ENCODE peak calls at places on chromosome 18, in seven cellular contexts. G, N, T, R, V, F and C are unnamed samples.

GRCh38 chr18:24089626-24090337 is 49.1 kb upstream of the CABYR start:
- DNase-seq in F (no peak), G (no peak), V (no peak), T (no peak), R (no peak), N (no peak), C (no peak)

GRCh38 chr18:54129448-54130134 is 94.9 kb downstream of the MBD2 start:
- DNase-seq in F (no peak), V (no peak), G (no peak), T (no peak), N (no peak), R (no peak), C (no peak)

GRCh38 chr18:67463829-67464228 is 52.7 kb downstream of the DSEL start:
- DNase-seq in F (peak; percentile 1), G (no peak), N (no peak), V (peak; percentile 43), T (no peak), R (peak; percentile 57), C (no peak)

GRCh38 chr18:78542204-78542603 is 437.4 kb upstream of the SALL3 start:
- DNase-seq in R (peak; percentile 26), T (no peak), G (no peak), F (no peak), V (peak; percentile 35), N (no peak), C (no peak)

GRCh38 chr18:9380101-9380500 is 45.5 kb downstream of the TWSG1 start:
- DNase-seq in R (no peak), T (no peak), G (peak; percentile 48), N (no peak), V (no peak), F (no peak), C (peak; percentile 68)

GRCh38 chr18:61628085-61628484 is 264.7 kb downstream of the RNF152 start:
- DNase-seq in N (no peak), G (peak; percentile 55), F (no peak), T (no peak), V (no peak), R (no peak), C (no peak)

GRCh38 chr18:60534539-60534938 is 162.0 kb upstream of the MC4R start:
- DNase-seq in V (no peak), F (no peak), R (no peak), T (no peak), N (no peak), G (peak; percentile 24), C (no peak)

GRCh38 chr18:8654482-8655451 is 45.5 kb downstream of the RAB12 start:
- DNase-seq in F (peak; percentile 65), V (no peak), G (peak; percentile 34), N (no peak), T (no peak), R (peak; percentile 69), C (peak; percentile 33)

GRCh38 chr18:30652377-30652776 is 390.2 kb downstream of the DSC3 start:
- DNase-seq in R (peak; percentile 77), T (no peak), F (no peak), V (no peak), N (no peak), G (no peak), C (peak; percentile 1)

GRCh38 chr18:24514439-24514838 is 54.0 kb downstream of the HRH4 start:
- DNase-seq in F (peak; percentile 69), V (no peak), T (peak; percentile 9), N (peak; percentile 50), G (peak; percentile 54), R (peak; percentile 94), C (peak; percentile 37)

GRCh38 chr18:67081866-67082265 is 434.7 kb downstream of the DSEL start:
- DNase-seq in F (no peak), N (peak; percentile 39), V (no peak), R (peak; percentile 61), T (no peak), G (no peak), C (no peak)

GRCh38 chr18:74496508-74497307 is 545 bp downstream of the CNDP2 start:
- DNase-seq in N (peak; percentile 58), T (no peak), V (no peak), R (peak; percentile 69), F (peak; percentile 57), G (peak; percentile 42), C (peak; percentile 76)

GRCh38 chr18:49164738-49165137 is 214.0 kb upstream of the SMAD7 start:
- DNase-seq in V (no peak), G (no peak), F (no peak), R (no peak), T (no peak), N (no peak), C (no peak)

GRCh38 chr18:49166327-49166726 is 215.6 kb upstream of the SMAD7 start:
- DNase-seq in T (no peak), G (no peak), R (no peak), V (no peak), F (no peak), N (no peak), C (no peak)

GRCh38 chr18:49162226-49162848 is 211.6 kb upstream of the SMAD7 start:
- DNase-seq in F (no peak), T (no peak), V (no peak), R (peak; percentile 21), N (no peak), G (no peak), C (no peak)

GRCh38 chr18:49160075-49160930 is 209.5 kb upstream of the SMAD7 start:
- DNase-seq in F (no peak), V (no peak), G (peak; percentile 8), N (no peak), R (no peak), T (no peak), C (no peak)

GRCh38 chr18:49161627-49162026 is 210.9 kb upstream of the SMAD7 start:
- DNase-seq in N (no peak), T (no peak), R (no peak), V (no peak), F (no peak), G (peak; percentile 90), C (peak; percentile 81)
- H3K27ac ChIP-seq in N (no peak overlapping the region), T (no peak overlapping the region), R (no peak overlapping the region), V (no peak overlapping the region), F (no peak overlapping the region), G (no peak overlapping the region), C (no peak overlapping the region)

DNA sequence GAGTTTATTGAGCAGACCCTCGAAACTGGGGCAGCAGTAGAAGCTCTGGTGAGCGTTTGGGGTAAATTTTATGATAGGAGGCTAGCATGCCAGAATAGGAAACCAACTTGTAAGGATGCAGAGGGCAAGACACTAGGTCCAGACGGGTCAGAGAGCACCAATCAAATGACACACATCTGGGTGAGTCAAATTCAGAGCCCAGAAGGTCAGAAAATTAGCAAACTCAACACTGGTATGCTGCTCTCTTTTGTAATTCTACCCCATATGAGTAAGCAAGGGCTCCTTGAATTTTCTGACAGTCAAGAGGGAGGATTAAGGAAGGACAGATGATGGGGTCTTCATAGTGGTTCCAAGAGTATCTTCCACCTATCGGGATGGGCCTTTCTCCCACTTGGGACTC is 209.8 kb downstream of the BCL2 start:
- DNase-seq in G (no peak), N (no peak), V (no peak), R (no peak), F (peak; percentile 8), T (no peak), C (no peak)
- H2AK5ac ChIP-seq in G (no peak overlapping the region), N (no peak overlapping the region), V (no peak overlapping the region), R (no peak overlapping the region), F (no peak overlapping the region), T (no peak overlapping the region), C (no peak overlapping the region)

DNA sequence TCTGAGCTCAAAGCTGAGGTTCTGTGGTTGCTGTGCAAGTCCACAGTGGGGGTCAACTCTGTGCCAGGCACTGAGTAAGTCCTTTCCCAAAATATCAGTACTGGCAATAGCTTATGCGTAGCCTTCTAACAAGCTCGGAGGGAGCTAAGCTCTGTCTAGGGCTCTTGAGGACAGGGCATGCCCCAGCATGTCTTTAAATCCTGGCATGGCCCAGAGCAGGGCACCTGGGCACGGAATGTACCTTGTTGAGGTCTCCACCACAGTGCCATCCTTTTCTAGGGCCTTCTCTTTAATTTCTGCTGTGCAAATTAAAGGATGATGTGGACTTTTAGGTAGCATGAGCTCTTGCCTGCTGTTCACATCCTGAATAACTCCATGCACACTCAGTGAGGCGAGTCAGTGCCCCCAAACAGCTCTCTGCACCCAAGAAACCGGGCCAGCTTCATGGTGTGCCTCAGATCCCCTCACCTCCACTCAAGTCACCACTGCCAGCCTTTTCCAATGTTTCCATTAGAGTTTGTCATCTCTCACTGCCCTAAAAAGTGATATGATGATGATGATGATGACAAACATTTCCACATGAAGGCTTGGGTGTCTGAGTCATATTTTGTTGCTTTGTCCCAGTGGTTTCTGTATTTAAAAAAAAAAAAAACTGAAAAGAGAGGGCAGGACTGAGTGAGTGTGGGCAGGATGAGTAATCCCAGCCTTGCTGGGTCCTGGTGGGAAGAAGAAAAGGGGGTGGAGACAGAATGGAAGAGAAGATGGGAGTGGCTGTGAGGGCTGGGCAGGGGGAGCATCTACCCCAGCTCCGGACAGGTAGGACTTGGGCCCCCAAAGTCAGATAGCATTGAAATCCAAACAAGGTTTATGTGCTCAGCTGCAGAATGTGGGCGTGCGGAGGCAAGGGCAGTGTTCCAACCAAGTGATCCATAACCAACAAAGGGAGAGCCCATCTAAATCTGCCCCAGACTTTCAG is 78.9 kb downstream of the ZBTB7C start:
- DNase-seq in R (no peak), G (peak; percentile 69), N (no peak), T (no peak), F (no peak), V (no peak), C (peak; percentile 77)
- H3K4ac ChIP-seq in R (no peak overlapping the region), G (no peak overlapping the region), N (no peak overlapping the region), T (no peak overlapping the region), F (no peak overlapping the region), V (peak overlapping the region; percentile 70), C (no peak overlapping the region)

GRCh38 chr18:572499-573289 is 7.5 kb upstream of the CETN1 start:
- DNase-seq in V (no peak), F (no peak), G (no peak), R (no peak), N (no peak), T (no peak), C (no peak)
- H3K27ac ChIP-seq in V (no peak overlapping the region), F (no peak overlapping the region), G (no peak overlapping the region), R (no peak overlapping the region), N (no peak overlapping the region), T (no peak overlapping the region), C (no peak overlapping the region)

DNA sequence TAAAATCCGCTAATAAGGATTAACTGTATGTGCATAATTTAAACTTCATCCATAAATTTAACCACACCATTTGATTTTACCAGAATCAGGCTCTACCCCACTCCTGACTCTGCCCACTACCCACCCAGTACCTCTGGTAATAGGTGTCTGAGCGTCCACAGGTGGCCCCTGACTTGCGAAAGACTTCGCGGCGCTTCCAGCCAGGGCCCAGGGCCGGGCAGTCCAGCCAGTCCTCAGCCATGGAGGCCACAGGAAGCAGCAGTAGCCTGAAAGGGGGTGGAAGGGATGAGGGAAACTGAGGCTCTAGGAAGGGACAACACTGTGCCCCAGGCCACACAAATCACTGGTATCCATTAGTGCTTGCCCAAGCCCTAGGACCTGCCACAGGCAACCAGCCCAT is 1.6 kb downstream of the MBD1 start:
- DNase-seq in N (no peak), F (no peak), V (no peak), T (no peak), R (no peak), G (no peak), C (no peak)
- H2AK5ac ChIP-seq in N (no peak overlapping the region), F (no peak overlapping the region), V (no peak overlapping the region), T (no peak overlapping the region), R (no peak overlapping the region), G (no peak overlapping the region), C (no peak overlapping the region)

GRCh38 chr18:55150001-55150400 is 190.7 kb upstream of the CCDC68 start:
- DNase-seq in N (no peak), F (no peak), R (no peak), T (no peak), V (no peak), G (no peak), C (no peak)
- H3K4ac ChIP-seq in N (no peak overlapping the region), F (no peak overlapping the region), R (no peak overlapping the region), T (no peak overlapping the region), V (no peak overlapping the region), G (no peak overlapping the region), C (no peak overlapping the region)

GRCh38 chr18:51190000-51190399 is 7.5 kb downstream of the MEX3C start:
- DNase-seq in G (no peak), F (no peak), V (no peak), N (no peak), T (no peak), R (no peak), C (no peak)
- H3K27ac ChIP-seq in G (no peak overlapping the region), F (no peak overlapping the region), V (no peak overlapping the region), N (no peak overlapping the region), T (no peak overlapping the region), R (no peak overlapping the region), C (no peak overlapping the region)